ENCODE peak calls at places on chromosomes 6 and 20, in nine cellular contexts. V, U, H, L, S, J, T, Y and D are unnamed samples. For H3K36me3, the result is how much of the 10 kb centered on the place peaks cover.

GRCh38 chr6:166928644-166929515 is 27.5 kb downstream of the RNASET2 start:
- DNase-seq in V (no peak), U (no peak), H (no peak), L (no peak), S (no peak), J (no peak), T (no peak), Y (no peak), D (no peak)

GRCh38 chr6:5663256-5663655 is 343.5 kb downstream of the NRN1 start:
- DNase-seq in V (no peak), U (no peak), H (no peak), L (no peak), S (no peak), J (no peak), T (no peak), Y (no peak), D (no peak)

GRCh38 chr6:85450578-85450884 is 648 bp downstream of the NT5E start:
- DNase-seq in V (no peak), U (no peak), H (no peak), L (no peak), S (no peak), J (no peak), T (no peak), Y (no peak), D (no peak)

GRCh38 chr20:51460569-51461265 is 81.8 kb downstream of the NFATC2 start:
- DNase-seq in V (no peak), U (no peak), H (no peak), L (no peak), S (no peak), J (no peak), T (no peak), Y (no peak), D (no peak)

GRCh38 chr6:106128981-106129761 is 43.0 kb downstream of the PRDM1 start:
- DNase-seq in V (no peak), U (no peak), H (no peak), L (no peak), S (peak), J (no peak), T (no peak), Y (no peak), D (no peak)

GRCh38 chr20:16350465-16350864 is 222.8 kb downstream of the KIF16B start:
- DNase-seq in V (no peak), U (no peak), H (no peak), L (no peak), S (peak), J (no peak), T (peak), Y (no peak), D (no peak)

GRCh38 chr6:159819932-159820640 is 20.0 kb downstream of the PNLDC1 start:
- DNase-seq in V (no peak), U (no peak), H (no peak), L (no peak), S (no peak), J (no peak), T (no peak), Y (no peak), D (no peak)

GRCh38 chr6:17057322-17057721 is 44.5 kb upstream of the STMND1 start:
- DNase-seq in V (no peak), U (no peak), H (no peak), L (no peak), S (no peak), J (no peak), T (no peak), Y (no peak), D (no peak)

GRCh38 chr6:39420300-39421265 is 98.1 kb upstream of the KCNK16 start:
- DNase-seq in V (no peak), U (no peak), H (peak), L (no peak), S (no peak), J (no peak), T (no peak), Y (no peak), D (no peak)

GRCh38 chr6:148430897-148431296 is 88.3 kb downstream of the SASH1 start:
- DNase-seq in V (no peak), U (no peak), H (no peak), L (no peak), S (no peak), J (no peak), T (no peak), Y (no peak), D (no peak)

GRCh38 chr20:14067631-14068030 is 72.3 kb downstream of the MACROD2 start:
- DNase-seq in V (no peak), U (no peak), H (no peak), L (no peak), S (no peak), J (no peak), T (no peak), Y (no peak), D (no peak)
- H3K27ac ChIP-seq in V (no peak), U (no peak), H (no peak), L (no peak), S (no peak), J (no peak), T (no peak), Y (no peak), D (no peak)

DNA sequence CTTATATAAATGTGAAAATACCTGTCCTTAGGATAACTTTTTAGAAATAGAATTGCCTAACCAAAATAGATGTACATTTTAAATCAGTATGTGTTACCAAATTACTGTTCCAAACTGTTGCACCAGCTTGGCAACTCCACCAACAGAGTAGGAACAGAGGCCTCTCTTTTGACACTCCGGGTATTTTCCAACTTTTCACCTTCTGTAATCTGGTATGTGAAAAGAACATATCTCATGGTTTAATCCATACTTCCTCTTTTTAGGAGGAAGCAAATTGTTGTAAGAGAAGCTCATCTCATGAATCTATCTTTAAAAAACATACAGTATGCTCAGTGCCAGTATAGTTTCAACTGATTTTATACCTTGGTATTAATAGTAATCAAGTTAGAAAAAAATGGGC is 24.9 kb downstream of the RNF144B start:
- DNase-seq in V (no peak), U (no peak), H (no peak), L (no peak), S (no peak), J (no peak), T (no peak), Y (no peak), D (no peak)
- H3K4me3 ChIP-seq in V (no peak), U (no peak), H (no peak), L (no peak), S (no peak), J (no peak), T (no peak), Y (no peak), D (no peak)

GRCh38 chr6:89708316-89708715 is 69.8 kb upstream of the LYRM2 start:
- DNase-seq in V (no peak), U (no peak), H (no peak), L (no peak), S (no peak), J (no peak), T (no peak), Y (no peak), D (no peak)
- H3K36me3 ChIP-seq in V (half or more), U (under half), H (under half), L (under half), S (under half), J (under half), T (half or more), Y (half or more), D (under half)

DNA sequence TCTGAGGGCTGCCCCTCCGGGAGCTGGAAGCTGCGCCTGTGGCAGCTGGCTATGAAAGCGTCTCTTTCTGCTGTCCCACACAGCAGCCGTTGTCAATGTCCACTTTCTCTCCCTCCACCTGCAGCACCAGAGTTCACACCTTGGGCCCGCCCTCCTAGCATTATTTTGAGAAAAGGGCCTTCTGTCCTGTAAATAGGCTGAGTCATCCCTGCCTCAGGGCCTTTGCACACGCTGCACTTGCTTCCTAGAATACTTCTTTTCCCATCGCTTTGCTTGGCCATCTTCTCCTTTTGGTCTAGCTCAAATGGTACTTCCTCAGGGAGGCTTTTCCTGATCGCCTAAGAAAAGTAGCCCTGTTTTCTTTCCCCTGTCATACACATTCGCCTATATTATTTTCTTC is 69.3 kb upstream of the ZNFX1 start:
- DNase-seq in V (no peak), U (no peak), H (no peak), L (no peak), S (no peak), J (no peak), T (no peak), Y (no peak), D (no peak)
- H3K27ac ChIP-seq in V (no peak), U (no peak), H (no peak), L (no peak), S (no peak), J (no peak), T (peak), Y (no peak), D (no peak)

GRCh38 chr6:56540950-56541600 is 101.6 kb downstream of the DST start:
- DNase-seq in V (no peak), U (no peak), H (no peak), L (peak), S (no peak), J (no peak), T (no peak), Y (no peak), D (no peak)
- H3K4me3 ChIP-seq in V (peak), U (peak), H (peak), L (peak), S (no peak), J (peak), T (peak), Y (peak), D (peak)

GRCh38 chr20:63929071-63929470 is 27.1 kb downstream of the UCKL1 start:
- DNase-seq in V (no peak), U (no peak), H (no peak), L (no peak), S (no peak), J (peak), T (no peak), Y (no peak), D (no peak)
- H3K36me3 ChIP-seq in V (under half), U (under half), H (half or more), L (under half), S (half or more), J (under half), T (half or more), Y (half or more), D (half or more)

DNA sequence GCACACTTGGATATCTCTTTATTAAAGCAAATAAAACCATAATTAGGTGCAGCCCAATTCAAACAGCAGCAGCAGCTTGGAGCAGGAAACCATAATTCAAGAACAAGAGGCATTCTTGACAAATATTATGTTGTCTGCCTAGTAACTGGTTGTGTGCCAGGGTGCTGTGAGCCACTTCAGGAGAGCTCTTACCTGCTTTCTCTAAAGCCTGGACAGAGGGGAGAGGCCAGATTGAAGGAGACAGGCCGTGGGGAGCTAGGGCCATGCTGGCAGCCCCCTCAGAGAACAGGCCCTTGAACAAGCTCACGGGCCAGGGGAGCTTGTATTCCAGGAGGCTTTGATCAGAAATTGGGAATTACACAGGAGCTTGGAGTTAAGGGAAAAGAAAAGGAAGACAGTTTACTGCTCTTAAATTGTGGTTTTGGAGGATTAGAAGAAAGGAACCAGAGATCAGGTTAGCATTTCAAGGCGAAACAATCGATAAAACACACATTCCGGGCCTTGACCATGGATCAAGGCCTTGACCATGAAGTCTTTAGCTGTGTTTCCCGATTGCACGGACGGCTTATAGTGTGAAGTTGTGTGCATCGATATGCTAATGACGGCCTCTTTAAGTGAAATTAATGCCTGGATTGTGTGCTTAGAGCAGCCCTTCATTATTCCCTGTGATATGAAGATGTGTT is 69.8 kb upstream of the NKX2-2 start:
- DNase-seq in V (no peak), U (no peak), H (no peak), L (no peak), S (no peak), J (no peak), T (no peak), Y (no peak), D (no peak)
- H3K27ac ChIP-seq in V (no peak), U (no peak), H (no peak), L (no peak), S (no peak), J (no peak), T (no peak), Y (no peak), D (no peak)

GRCh38 chr6:27575594-27576361 is 102.9 kb upstream of the ZNF184 start:
- DNase-seq in V (peak), U (no peak), H (no peak), L (no peak), S (peak), J (no peak), T (no peak), Y (no peak), D (no peak)
- H3K4me3 ChIP-seq in V (peak), U (no peak), H (no peak), L (no peak), S (no peak), J (no peak), T (no peak), Y (no peak), D (no peak)

GRCh38 chr6:34872332-34872731 is 15.5 kb downstream of the TAF11 start:
- DNase-seq in V (no peak), U (no peak), H (no peak), L (no peak), S (no peak), J (no peak), T (no peak), Y (peak), D (no peak)

GRCh38 chr6:34877869-34878485 is 9.9 kb downstream of the TAF11 start:
- DNase-seq in V (no peak), U (no peak), H (no peak), L (no peak), S (no peak), J (no peak), T (no peak), Y (no peak), D (no peak)

GRCh38 chr6:34876451-34876850 is 11.4 kb downstream of the TAF11 start:
- DNase-seq in V (no peak), U (no peak), H (no peak), L (no peak), S (no peak), J (no peak), T (no peak), Y (no peak), D (no peak)

GRCh38 chr6:34877259-34877658 is 10.6 kb downstream of the TAF11 start:
- DNase-seq in V (no peak), U (no peak), H (no peak), L (no peak), S (no peak), J (no peak), T (no peak), Y (no peak), D (no peak)

GRCh38 chr6:34875292-34876213 is 12.3 kb downstream of the TAF11 start:
- DNase-seq in V (no peak), U (no peak), H (no peak), L (no peak), S (no peak), J (no peak), T (no peak), Y (no peak), D (no peak)
- H3K36me3 ChIP-seq in V (under half), U (under half), H (under half), L (under half), S (half or more), J (under half), T (half or more), Y (half or more), D (half or more)

DNA sequence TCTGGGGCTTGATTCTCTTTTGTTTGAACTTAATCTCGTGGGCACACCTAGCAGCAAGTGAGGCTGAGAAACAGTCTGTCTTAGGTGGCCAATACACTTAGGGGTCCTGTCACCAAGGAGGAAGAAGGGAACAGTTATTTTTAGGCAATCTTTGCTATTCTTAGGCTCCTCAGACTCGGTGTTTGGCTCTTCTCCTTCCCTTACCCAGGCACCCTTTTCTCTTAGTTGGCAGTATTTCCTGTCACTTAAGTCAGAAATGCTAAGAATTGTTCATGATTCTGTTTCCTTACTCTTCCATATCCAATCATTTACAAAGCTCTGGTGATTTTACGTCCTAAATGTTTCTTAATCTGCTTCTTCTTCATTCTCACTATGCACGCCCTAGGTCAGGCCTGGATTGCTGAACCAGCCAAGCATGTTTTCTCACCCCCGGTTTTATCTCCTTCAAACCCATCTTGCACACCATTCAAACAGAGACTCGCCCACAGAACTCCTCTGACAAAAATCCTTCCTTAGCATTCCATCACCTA is 45.2 kb upstream of the TMEM217 start:
- DNase-seq in V (no peak), U (no peak), H (no peak), L (no peak), S (no peak), J (no peak), T (no peak), Y (no peak), D (no peak)
- H3K27ac ChIP-seq in V (no peak), U (no peak), H (no peak), L (no peak), S (no peak), J (no peak), T (no peak), Y (no peak), D (no peak)